ENCODE peak calls at places on chromosomes 4 and X, in nine cellular contexts. One of them, this sample, is unnamed.

GRCh38 chrX:57905141-57905540 is 5.1 kb downstream of the ZXDA start:
- DNase-seq in bronchial epithelial cell: no peak
- DNase-seq in body of pancreas: no peak
- DNase-seq in glutamatergic neuron: no peak
- DNase-seq in A549: no peak
- DNase-seq in CD8-positive, alpha-beta T cell: no peak
- DNase-seq in thoracic aorta: no peak
- DNase-seq in astrocyte of the spinal cord: no peak
- DNase-seq in choroid plexus epithelial cell: peak; percentile 44
- DNase-seq in this sample: no peak

GRCh38 chr4:8703401-8703696 is 110.8 kb downstream of the CPZ start:
- DNase-seq in astrocyte of the spinal cord: no peak
- DNase-seq in choroid plexus epithelial cell: no peak
- DNase-seq in thoracic aorta: no peak
- DNase-seq in CD8-positive, alpha-beta T cell: no peak
- DNase-seq in bronchial epithelial cell: no peak
- DNase-seq in glutamatergic neuron: no peak
- DNase-seq in A549: no peak
- DNase-seq in body of pancreas: no peak
- DNase-seq in this sample: no peak

GRCh38 chr4:73978886-73979285 is 2.9 kb downstream of the PF4 start:
- DNase-seq in bronchial epithelial cell: peak; percentile 71
- DNase-seq in astrocyte of the spinal cord: peak; percentile 93
- DNase-seq in CD8-positive, alpha-beta T cell: no peak
- DNase-seq in A549: no peak
- DNase-seq in thoracic aorta: no peak
- DNase-seq in choroid plexus epithelial cell: peak; percentile 92
- DNase-seq in body of pancreas: no peak
- DNase-seq in glutamatergic neuron: no peak
- DNase-seq in this sample: no peak

GRCh38 chrX:53239474-53239873 is 14.5 kb upstream of the KDM5C start:
- DNase-seq in thoracic aorta: no peak
- DNase-seq in glutamatergic neuron: peak; percentile 45
- DNase-seq in CD8-positive, alpha-beta T cell: no peak
- DNase-seq in body of pancreas: peak; percentile 30
- DNase-seq in bronchial epithelial cell: no peak
- DNase-seq in astrocyte of the spinal cord: no peak
- DNase-seq in A549: peak; percentile 28
- DNase-seq in choroid plexus epithelial cell: no peak
- DNase-seq in this sample: no peak

GRCh38 chr4:111214371-111214770 is 591.5 kb upstream of the PITX2 start:
- DNase-seq in thoracic aorta: no peak
- DNase-seq in glutamatergic neuron: no peak
- DNase-seq in body of pancreas: no peak
- DNase-seq in choroid plexus epithelial cell: no peak
- DNase-seq in astrocyte of the spinal cord: no peak
- DNase-seq in CD8-positive, alpha-beta T cell: no peak
- DNase-seq in bronchial epithelial cell: peak; percentile 21
- DNase-seq in A549: no peak
- DNase-seq in this sample: no peak

GRCh38 chrX:24369816-24370215 is 9.4 kb downstream of the SUPT20HL1 start:
- DNase-seq in body of pancreas: no peak
- DNase-seq in CD8-positive, alpha-beta T cell: no peak
- DNase-seq in A549: no peak
- DNase-seq in bronchial epithelial cell: no peak
- DNase-seq in astrocyte of the spinal cord: no peak
- DNase-seq in thoracic aorta: no peak
- DNase-seq in glutamatergic neuron: no peak
- DNase-seq in choroid plexus epithelial cell: no peak
- DNase-seq in this sample: no peak

GRCh38 chr4:101277661-101278060 is 69.7 kb downstream of the PPP3CA start:
- DNase-seq in glutamatergic neuron: no peak
- DNase-seq in CD8-positive, alpha-beta T cell: no peak
- DNase-seq in astrocyte of the spinal cord: peak; percentile 69
- DNase-seq in thoracic aorta: no peak
- DNase-seq in choroid plexus epithelial cell: peak; percentile 72
- DNase-seq in bronchial epithelial cell: peak; percentile 55
- DNase-seq in A549: no peak
- DNase-seq in body of pancreas: no peak
- DNase-seq in this sample: no peak

GRCh38 chrX:45803383-45803921 is 602.8 kb upstream of the DIPK2B start:
- DNase-seq in glutamatergic neuron: no peak
- DNase-seq in body of pancreas: no peak
- DNase-seq in bronchial epithelial cell: peak; percentile 92
- DNase-seq in A549: no peak
- DNase-seq in CD8-positive, alpha-beta T cell: no peak
- DNase-seq in thoracic aorta: no peak
- DNase-seq in astrocyte of the spinal cord: peak; percentile 95
- DNase-seq in choroid plexus epithelial cell: peak; percentile 85
- DNase-seq in this sample: no peak

GRCh38 chrX:25599061-25599460 is 539.1 kb upstream of the MAGEB18 start:
- DNase-seq in thoracic aorta: no peak
- DNase-seq in bronchial epithelial cell: no peak
- DNase-seq in glutamatergic neuron: no peak
- DNase-seq in CD8-positive, alpha-beta T cell: no peak
- DNase-seq in astrocyte of the spinal cord: peak; percentile 65
- DNase-seq in choroid plexus epithelial cell: no peak
- DNase-seq in body of pancreas: no peak
- DNase-seq in A549: no peak
- DNase-seq in this sample: no peak

GRCh38 chr4:71777891-71778290 is 6.0 kb downstream of the GC start:
- DNase-seq in thoracic aorta: no peak
- DNase-seq in CD8-positive, alpha-beta T cell: no peak
- DNase-seq in astrocyte of the spinal cord: no peak
- DNase-seq in body of pancreas: no peak
- DNase-seq in choroid plexus epithelial cell: no peak
- DNase-seq in bronchial epithelial cell: no peak
- DNase-seq in A549: no peak
- DNase-seq in glutamatergic neuron: no peak
- DNase-seq in this sample: no peak

GRCh38 chrX:118520206-118520857 is 24.7 kb downstream of the DOCK11 start:
- DNase-seq in body of pancreas: no peak
- DNase-seq in bronchial epithelial cell: peak; percentile 56
- DNase-seq in astrocyte of the spinal cord: peak; percentile 71
- DNase-seq in CD8-positive, alpha-beta T cell: no peak
- DNase-seq in choroid plexus epithelial cell: peak; percentile 64
- DNase-seq in A549: no peak
- DNase-seq in thoracic aorta: no peak
- DNase-seq in glutamatergic neuron: no peak
- DNase-seq in this sample: no peak

GRCh38 chr4:113467581-113467980 is 294.0 kb downstream of the CAMK2D start:
- DNase-seq in bronchial epithelial cell: peak; percentile 94
- DNase-seq in body of pancreas: no peak
- DNase-seq in astrocyte of the spinal cord: peak; percentile 62
- DNase-seq in A549: peak; percentile 12
- DNase-seq in thoracic aorta: no peak
- DNase-seq in glutamatergic neuron: no peak
- DNase-seq in choroid plexus epithelial cell: peak; percentile 77
- DNase-seq in CD8-positive, alpha-beta T cell: no peak
- DNase-seq in this sample: no peak

GRCh38 chr4:26300314-26301307 is 20.2 kb upstream of the RBPJ start:
- DNase-seq in astrocyte of the spinal cord: no peak
- DNase-seq in body of pancreas: no peak
- DNase-seq in glutamatergic neuron: no peak
- DNase-seq in thoracic aorta: no peak
- DNase-seq in bronchial epithelial cell: no peak
- DNase-seq in choroid plexus epithelial cell: peak; percentile 39
- DNase-seq in A549: no peak
- DNase-seq in CD8-positive, alpha-beta T cell: no peak
- DNase-seq in this sample: no peak

GRCh38 chr4:52957220-52957686 is 95.1 kb downstream of the RASL11B start:
- DNase-seq in glutamatergic neuron: peak; percentile 68
- DNase-seq in bronchial epithelial cell: no peak
- DNase-seq in body of pancreas: peak; percentile 18
- DNase-seq in astrocyte of the spinal cord: peak; percentile 41
- DNase-seq in thoracic aorta: no peak
- DNase-seq in CD8-positive, alpha-beta T cell: no peak
- DNase-seq in choroid plexus epithelial cell: peak; percentile 56
- DNase-seq in A549: no peak
- DNase-seq in this sample: no peak

GRCh38 chrX:106999002-106999975 is 723 bp downstream of the MORC4 start:
- DNase-seq in astrocyte of the spinal cord: peak; percentile 59
- DNase-seq in glutamatergic neuron: peak; percentile 32
- DNase-seq in bronchial epithelial cell: peak; percentile 42
- DNase-seq in A549: peak; percentile 25
- DNase-seq in thoracic aorta: no peak
- DNase-seq in CD8-positive, alpha-beta T cell: peak; percentile 7
- DNase-seq in choroid plexus epithelial cell: peak; percentile 63
- DNase-seq in body of pancreas: peak; percentile 71
- DNase-seq in this sample: peak; percentile 16

GRCh38 chr4:22491939-22492338 is 23.9 kb downstream of the ADGRA3 start:
- DNase-seq in body of pancreas: no peak
- DNase-seq in bronchial epithelial cell: no peak
- DNase-seq in A549: no peak
- DNase-seq in CD8-positive, alpha-beta T cell: no peak
- DNase-seq in thoracic aorta: no peak
- DNase-seq in astrocyte of the spinal cord: no peak
- DNase-seq in choroid plexus epithelial cell: no peak
- DNase-seq in glutamatergic neuron: no peak
- DNase-seq in this sample: no peak

GRCh38 chr4:48237996-48238645 is 31.5 kb downstream of the TEC start:
- DNase-seq in bronchial epithelial cell: peak; percentile 79
- DNase-seq in choroid plexus epithelial cell: peak; percentile 78
- DNase-seq in body of pancreas: no peak
- DNase-seq in CD8-positive, alpha-beta T cell: no peak
- DNase-seq in glutamatergic neuron: no peak
- DNase-seq in A549: no peak
- DNase-seq in thoracic aorta: no peak
- DNase-seq in astrocyte of the spinal cord: no peak
- DNase-seq in this sample: no peak

GRCh38 chrX:138127314-138127713 is 561.4 kb downstream of the ZIC3 start:
- DNase-seq in CD8-positive, alpha-beta T cell: no peak
- DNase-seq in body of pancreas: no peak
- DNase-seq in thoracic aorta: no peak
- DNase-seq in A549: no peak
- DNase-seq in astrocyte of the spinal cord: peak; percentile 28
- DNase-seq in bronchial epithelial cell: peak; percentile 6
- DNase-seq in glutamatergic neuron: no peak
- DNase-seq in choroid plexus epithelial cell: no peak
- DNase-seq in this sample: no peak

GRCh38 chr4:160316036-160316435 is 1213.2 kb downstream of the RAPGEF2 start:
- DNase-seq in astrocyte of the spinal cord: no peak
- DNase-seq in CD8-positive, alpha-beta T cell: no peak
- DNase-seq in body of pancreas: no peak
- DNase-seq in bronchial epithelial cell: peak; percentile 11
- DNase-seq in glutamatergic neuron: no peak
- DNase-seq in choroid plexus epithelial cell: no peak
- DNase-seq in thoracic aorta: no peak
- DNase-seq in A549: no peak
- DNase-seq in this sample: no peak

GRCh38 chr4:102789317-102789717 is 28.5 kb upstream of the MANBA start:
- DNase-seq in CD8-positive, alpha-beta T cell: no peak
- DNase-seq in bronchial epithelial cell: peak; percentile 60
- DNase-seq in choroid plexus epithelial cell: peak; percentile 91
- DNase-seq in glutamatergic neuron: no peak
- DNase-seq in astrocyte of the spinal cord: peak; percentile 78
- DNase-seq in body of pancreas: no peak
- DNase-seq in thoracic aorta: no peak
- DNase-seq in A549: no peak
- DNase-seq in this sample: no peak

GRCh38 chr4:15327311-15328298 is 100.2 kb upstream of the C1QTNF7 start:
- DNase-seq in A549: no peak
- DNase-seq in bronchial epithelial cell: no peak
- DNase-seq in astrocyte of the spinal cord: peak; percentile 74
- DNase-seq in choroid plexus epithelial cell: peak; percentile 65
- DNase-seq in thoracic aorta: no peak
- DNase-seq in glutamatergic neuron: no peak
- DNase-seq in body of pancreas: no peak
- DNase-seq in CD8-positive, alpha-beta T cell: no peak
- DNase-seq in this sample: no peak
- TF ChIP-seq CTCF in A549: no peak
- TF ChIP-seq CTCF in bronchial epithelial cell: no peak
- TF ChIP-seq CTCF in astrocyte of the spinal cord: no peak
- TF ChIP-seq CTCF in choroid plexus epithelial cell: peak; percentile 1
- TF ChIP-seq CTCF in thoracic aorta: no peak
- TF ChIP-seq CTCF in glutamatergic neuron: no peak
- TF ChIP-seq CTCF in body of pancreas: no peak
- TF ChIP-seq CTCF in CD8-positive, alpha-beta T cell: no peak
- TF ChIP-seq CTCF in this sample: no peak

GRCh38 chr4:9964884-9965283 is 56.4 kb downstream of the SLC2A9 start:
- DNase-seq in thoracic aorta: no peak
- DNase-seq in glutamatergic neuron: no peak
- DNase-seq in astrocyte of the spinal cord: no peak
- DNase-seq in choroid plexus epithelial cell: no peak
- DNase-seq in A549: no peak
- DNase-seq in CD8-positive, alpha-beta T cell: no peak
- DNase-seq in body of pancreas: no peak
- DNase-seq in bronchial epithelial cell: peak; percentile 22
- DNase-seq in this sample: no peak
- TF ChIP-seq CTCF in thoracic aorta: no peak
- TF ChIP-seq CTCF in glutamatergic neuron: no peak
- TF ChIP-seq CTCF in astrocyte of the spinal cord: no peak
- TF ChIP-seq CTCF in choroid plexus epithelial cell: no peak
- TF ChIP-seq CTCF in A549: no peak
- TF ChIP-seq CTCF in CD8-positive, alpha-beta T cell: no peak
- TF ChIP-seq CTCF in body of pancreas: no peak
- TF ChIP-seq CTCF in bronchial epithelial cell: no peak
- TF ChIP-seq CTCF in this sample: no peak

DNA sequence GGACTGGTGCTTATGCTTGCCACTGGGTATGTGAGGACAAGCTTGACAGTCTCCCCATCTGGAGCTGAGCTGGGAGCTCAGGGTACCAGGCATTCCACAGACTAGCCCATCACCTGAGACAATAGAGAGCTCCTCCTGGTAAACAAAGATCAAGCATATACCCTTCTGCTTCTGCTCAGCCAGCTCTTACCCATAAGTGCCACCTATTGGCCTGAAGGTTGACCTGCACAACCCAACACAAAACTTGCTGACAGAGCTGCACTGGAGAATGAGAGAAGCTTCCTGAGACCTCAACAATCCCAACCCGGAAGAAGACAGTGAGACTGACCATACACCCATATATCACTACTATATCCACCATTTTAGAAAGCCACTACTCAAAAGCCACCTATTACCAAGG is 1049.2 kb upstream of the INTU start:
- DNase-seq in astrocyte of the spinal cord: no peak
- DNase-seq in A549: no peak
- DNase-seq in bronchial epithelial cell: peak; percentile 43
- DNase-seq in CD8-positive, alpha-beta T cell: no peak
- DNase-seq in glutamatergic neuron: no peak
- DNase-seq in thoracic aorta: no peak
- DNase-seq in choroid plexus epithelial cell: peak; percentile 41
- DNase-seq in body of pancreas: no peak
- DNase-seq in this sample: no peak
- TF ChIP-seq CTCF in astrocyte of the spinal cord: peak; percentile 29
- TF ChIP-seq CTCF in A549: no peak
- TF ChIP-seq CTCF in bronchial epithelial cell: peak; percentile 69
- TF ChIP-seq CTCF in CD8-positive, alpha-beta T cell: no peak
- TF ChIP-seq CTCF in glutamatergic neuron: peak; percentile 20
- TF ChIP-seq CTCF in thoracic aorta: no peak
- TF ChIP-seq CTCF in choroid plexus epithelial cell: peak; percentile 45
- TF ChIP-seq CTCF in body of pancreas: no peak
- TF ChIP-seq CTCF in this sample: no peak

DNA sequence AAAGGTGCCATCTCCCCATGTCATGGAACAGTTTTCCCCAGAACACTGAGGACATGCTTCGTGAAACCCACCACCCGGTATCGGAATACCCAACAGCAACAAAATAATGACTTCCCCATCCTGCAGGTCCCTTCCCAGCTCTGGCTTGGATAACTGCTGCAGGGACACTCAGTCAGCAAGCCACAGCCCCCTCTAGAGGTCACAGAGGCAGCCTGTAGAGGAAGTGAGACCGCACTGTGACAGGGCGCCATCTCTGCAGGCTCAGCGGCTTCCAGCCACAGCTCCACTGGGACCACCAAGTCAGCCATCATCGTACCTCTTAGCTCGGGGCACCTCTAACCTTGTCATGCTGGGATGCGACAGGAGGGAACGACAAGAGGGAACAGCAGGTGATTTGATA is 315.9 kb downstream of the LDB2 start:
- DNase-seq in thoracic aorta: no peak
- DNase-seq in bronchial epithelial cell: no peak
- DNase-seq in glutamatergic neuron: peak; percentile 48
- DNase-seq in astrocyte of the spinal cord: no peak
- DNase-seq in body of pancreas: no peak
- DNase-seq in choroid plexus epithelial cell: no peak
- DNase-seq in CD8-positive, alpha-beta T cell: no peak
- DNase-seq in A549: no peak
- DNase-seq in this sample: no peak
- TF ChIP-seq CTCF in thoracic aorta: no peak
- TF ChIP-seq CTCF in bronchial epithelial cell: no peak
- TF ChIP-seq CTCF in glutamatergic neuron: no peak
- TF ChIP-seq CTCF in astrocyte of the spinal cord: no peak
- TF ChIP-seq CTCF in body of pancreas: no peak
- TF ChIP-seq CTCF in choroid plexus epithelial cell: peak; percentile 43
- TF ChIP-seq CTCF in CD8-positive, alpha-beta T cell: no peak
- TF ChIP-seq CTCF in A549: no peak
- TF ChIP-seq CTCF in this sample: no peak